ENCODE peak calls at places on chromosomes 5 and 9, in five cellular contexts. R, W, I, H and V are unnamed samples.

GRCh38 chr5:124034963-124035362 is 523.0 kb downstream of the CSNK1G3 start:
- DNase-seq in R (no peak), W (no peak), I (no peak), H (peak), V (no peak)

GRCh38 chr9:130471411-130472183 is 26.8 kb downstream of the ASS1 start:
- DNase-seq in R (no peak), W (no peak), I (no peak), H (no peak), V (no peak)

GRCh38 chr5:107893642-107894041 is 222.9 kb upstream of the EFNA5 start:
- DNase-seq in R (peak), W (no peak), I (no peak), H (no peak), V (no peak)

GRCh38 chr9:32502459-32502858 is 23.5 kb downstream of the RIGI start:
- DNase-seq in R (peak), W (no peak), I (no peak), H (no peak), V (no peak)

GRCh38 chr9:126719677-126720435 is 85.0 kb upstream of the ZBTB43 start:
- DNase-seq in R (peak), W (peak), I (peak), H (peak), V (peak)

GRCh38 chr5:40429258-40430111 is 250.2 kb upstream of the PTGER4 start:
- DNase-seq in R (peak), W (no peak), I (no peak), H (no peak), V (no peak)

GRCh38 chr9:136437839-136438547 is 1.7 kb downstream of the INPP5E start:
- DNase-seq in R (no peak), W (no peak), I (no peak), H (no peak), V (no peak)

GRCh38 chr9:79577969-79578723 is 6.4 kb downstream of the TLE4 start:
- DNase-seq in R (no peak), W (no peak), I (peak), H (no peak), V (no peak)

GRCh38 chr9:34989946-34990635 is 546 bp downstream of the DNAJB5 start:
- DNase-seq in R (no peak), W (peak), I (peak), H (peak), V (peak)

GRCh38 chr5:9861664-9862256 is 231.6 kb upstream of the TAS2R1 start:
- DNase-seq in R (no peak), W (no peak), I (no peak), H (no peak), V (peak)

GRCh38 chr9:109026306-109026705 is 13.0 kb upstream of the CTNNAL1 start:
- DNase-seq in R (no peak), W (no peak), I (no peak), H (no peak), V (no peak)

GRCh38 chr5:23332650-23333251 is 174.7 kb upstream of the PRDM9 start:
- DNase-seq in R (peak), W (no peak), I (no peak), H (peak), V (no peak)

GRCh38 chr9:88266416-88266815 is 121.8 kb upstream of the SPIN1 start:
- DNase-seq in R (peak), W (no peak), I (no peak), H (no peak), V (no peak)

GRCh38 chr5:133907075-133907474 is 61.4 kb downstream of the C5orf15 start:
- DNase-seq in R (no peak), W (no peak), I (no peak), H (no peak), V (no peak)

GRCh38 chr5:33228149-33228548 is 212.6 kb upstream of the TARS1 start:
- DNase-seq in R (no peak), W (no peak), I (no peak), H (no peak), V (no peak)

GRCh38 chr5:139383993-139384590 is 995 bp upstream of the SLC23A1 start:
- DNase-seq in R (no peak), W (no peak), I (no peak), H (no peak), V (no peak)

GRCh38 chr5:135719428-135720063 is 114.9 kb upstream of the SLC25A48 start:
- DNase-seq in R (no peak), W (no peak), I (no peak), H (no peak), V (no peak)

GRCh38 chr9:79572032-79572890 is 496 bp downstream of the TLE4 start:
- DNase-seq in R (peak), W (peak), I (peak), H (peak), V (peak)

GRCh38 chr5:900781-901180 is 8.1 kb downstream of the TRIP13 start:
- DNase-seq in R (no peak), W (no peak), I (no peak), H (no peak), V (no peak)

GRCh38 chr9:928363-929042 is 48.0 kb upstream of the DMRT3 start:
- DNase-seq in R (no peak), W (no peak), I (peak), H (peak), V (peak)

GRCh38 chr9:93204470-93205043 is 20.6 kb downstream of the WNK2 start:
- DNase-seq in R (no peak), W (peak), I (no peak), H (no peak), V (no peak)

DNA sequence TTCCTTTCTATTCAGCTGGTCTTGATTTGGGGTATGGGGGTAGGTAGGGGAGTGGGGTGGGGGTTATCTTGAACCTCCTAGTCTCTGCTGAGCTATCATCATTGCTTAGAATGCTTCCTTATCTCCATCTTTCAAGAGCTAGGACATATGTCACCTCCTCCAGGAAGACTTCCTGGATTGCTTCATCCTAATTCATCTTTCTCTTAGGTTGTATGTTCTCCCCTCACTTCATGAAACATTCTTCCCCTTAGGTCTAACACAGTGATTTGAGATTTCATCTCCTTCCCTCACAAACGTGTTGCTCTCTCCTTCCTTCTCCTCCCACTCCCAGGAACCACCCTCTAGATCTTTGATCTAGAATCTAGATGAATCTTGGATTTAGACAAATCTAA is 2.4 kb upstream of the SYNPO start:
- DNase-seq in R (no peak), W (no peak), I (no peak), H (no peak), V (no peak)
- TF ChIP-seq CTCF in R (no peak), W (no peak), I (no peak), H (no peak), V (no peak)

DNA sequence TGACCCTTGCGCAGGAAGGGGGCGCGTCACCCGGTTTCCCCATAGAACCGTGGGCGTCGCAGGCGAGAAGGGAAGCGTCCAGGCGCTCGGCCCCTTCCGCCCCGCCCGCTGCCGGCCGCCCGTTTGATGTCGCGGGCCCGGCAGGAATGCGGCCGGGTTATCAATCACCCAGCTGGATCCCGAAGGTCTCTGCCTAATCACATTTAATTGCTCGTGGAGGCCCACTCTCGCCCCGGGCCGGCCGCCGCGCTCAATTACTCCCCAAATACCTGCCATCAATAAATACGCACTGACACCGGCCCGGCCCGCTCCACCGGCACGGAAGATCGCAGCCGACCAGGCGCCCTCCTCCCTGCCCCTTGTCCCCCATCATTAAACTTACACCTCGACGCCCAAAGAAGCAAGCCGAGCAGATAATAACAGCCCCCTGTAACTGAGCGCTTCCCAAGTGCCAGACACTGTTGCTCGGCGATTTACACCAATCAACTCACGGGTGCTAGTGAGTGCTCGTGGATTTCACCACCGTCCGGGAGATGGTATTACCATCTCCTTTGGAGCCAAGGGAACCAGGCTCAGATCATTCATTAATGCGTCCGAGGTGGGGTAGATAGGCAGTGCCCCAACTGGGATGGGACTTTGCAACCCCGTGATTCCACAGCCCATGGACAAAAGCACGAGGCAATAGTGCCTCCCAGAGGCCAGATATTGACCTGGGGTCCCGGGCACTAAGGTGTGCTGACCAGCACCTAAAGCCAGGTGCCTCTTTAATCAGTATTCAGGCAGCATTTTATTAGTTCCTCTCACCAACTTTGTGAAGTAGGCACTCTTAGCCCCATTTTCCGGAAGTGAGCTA is 11.3 kb downstream of the MSX2 start:
- DNase-seq in R (no peak), W (no peak), I (no peak), H (no peak), V (peak)
- TF ChIP-seq CTCF in R (peak), W (peak), I (no peak), H (no peak), V (peak)

GRCh38 chr5:142720561-142721275 is 34.8 kb upstream of the FGF1 start:
- DNase-seq in R (peak), W (peak), I (peak), H (no peak), V (no peak)
- TF ChIP-seq CTCF in R (peak), W (no peak), I (no peak), H (no peak), V (no peak)

DNA sequence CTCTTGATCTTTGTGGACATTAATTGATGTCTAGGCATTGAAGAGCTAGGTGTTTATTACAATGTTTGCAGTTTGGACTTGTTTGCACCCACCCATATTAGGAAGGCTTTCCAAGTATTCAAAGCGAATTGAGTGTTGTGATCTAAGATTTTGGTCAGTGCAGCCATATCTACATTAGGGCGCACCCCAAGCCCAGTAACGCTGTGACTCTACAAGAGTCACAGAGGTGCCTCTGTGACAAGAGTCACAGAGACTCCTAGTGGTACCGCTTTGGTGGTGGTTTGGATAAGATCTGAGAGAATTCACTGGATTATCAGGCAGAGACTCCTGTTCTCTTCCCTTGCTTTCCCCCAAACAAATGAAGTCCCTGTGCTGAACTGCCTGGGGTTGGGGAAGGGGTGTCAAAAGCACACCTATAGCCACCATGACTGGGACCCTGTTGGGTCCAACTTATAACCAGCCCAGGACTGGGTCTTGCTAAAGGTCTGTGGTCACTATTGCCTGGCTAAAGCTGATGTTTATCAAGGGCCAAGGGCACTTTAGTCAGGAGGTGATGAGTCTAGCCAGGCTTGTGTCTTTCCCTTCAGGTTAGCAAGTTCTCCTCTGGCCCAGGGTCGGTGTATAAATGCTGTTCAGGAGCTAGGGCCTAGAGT is 114.1 kb upstream of the RIOK2 start:
- DNase-seq in R (peak), W (no peak), I (peak), H (peak), V (peak)
- TF ChIP-seq CTCF in R (peak), W (no peak), I (peak), H (peak), V (peak)

GRCh38 chr9:98709968-98710965 is 1.5 kb upstream of the GABBR2 start:
- DNase-seq in R (peak), W (no peak), I (no peak), H (no peak), V (peak)

GRCh38 chr9:98706651-98707103 is 2.1 kb downstream of the GABBR2 start:
- DNase-seq in R (no peak), W (no peak), I (no peak), H (no peak), V (no peak)

GRCh38 chr9:98708933-98709911 is at the start of gene GABBR2:
- DNase-seq in R (no peak), W (no peak), I (peak), H (no peak), V (peak)

GRCh38 chr9:98708103-98708932 is 417 bp downstream of the GABBR2 start:
- DNase-seq in R (no peak), W (no peak), I (peak), H (no peak), V (no peak)

GRCh38 chr9:98707158-98708102 is 1.3 kb downstream of the GABBR2 start:
- DNase-seq in R (peak), W (peak), I (peak), H (peak), V (peak)
- TF ChIP-seq CTCF in R (peak), W (peak), I (peak), H (peak), V (peak)

DNA sequence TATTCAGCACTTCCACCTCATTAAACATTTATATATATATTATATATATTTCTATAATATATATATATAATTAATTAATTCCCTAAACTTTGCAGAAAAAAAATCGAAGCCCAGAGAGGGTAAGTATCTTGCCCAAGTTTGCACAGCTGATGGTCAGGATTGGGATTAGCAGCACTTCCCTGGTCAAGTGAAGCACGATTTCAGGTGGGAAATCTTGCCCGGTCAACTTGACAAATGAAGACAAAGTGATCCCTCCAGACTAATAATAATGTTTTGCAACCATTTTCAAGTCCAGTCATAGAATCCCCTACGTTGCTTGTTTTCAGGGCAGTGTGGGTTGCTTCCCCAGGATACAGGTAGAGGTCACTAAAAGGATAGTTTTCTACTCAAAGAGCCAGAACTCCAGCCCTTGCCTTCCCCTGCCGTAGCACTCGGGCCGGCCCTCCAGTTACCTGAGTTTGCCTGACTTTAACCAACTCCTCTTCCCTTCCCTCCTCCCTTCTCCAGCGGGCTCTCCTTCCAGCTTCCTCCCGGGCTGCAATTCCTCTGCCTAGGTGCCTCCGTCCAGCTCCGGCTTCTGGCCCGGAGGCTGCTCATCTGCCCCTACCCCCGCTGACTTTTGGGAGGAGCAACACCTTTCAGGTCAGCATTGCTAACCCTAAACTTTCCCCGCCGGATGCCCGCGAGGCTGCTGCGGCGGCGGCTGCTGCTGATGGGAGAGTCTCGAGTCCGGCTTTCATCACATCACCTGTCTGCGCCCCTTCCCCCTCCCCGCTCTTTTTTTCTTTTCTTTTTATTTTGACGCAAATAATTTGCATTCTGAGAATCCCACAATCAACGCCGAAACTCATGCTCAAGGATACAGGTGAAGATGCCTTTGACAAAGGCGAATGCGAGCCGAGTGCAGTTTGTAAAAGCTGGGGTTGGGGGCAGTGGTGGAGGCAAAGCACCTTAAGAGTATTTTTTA is 928 bp downstream of the PRLR start:
- DNase-seq in R (peak), W (peak), I (no peak), H (peak), V (peak)
- TF ChIP-seq CTCF in R (peak), W (no peak), I (no peak), H (peak), V (no peak)

GRCh38 chr5:177526791-177527190 is 10.0 kb upstream of the DDX41 start:
- DNase-seq in R (no peak), W (no peak), I (no peak), H (no peak), V (no peak)

GRCh38 chr5:177526191-177526590 is 9.4 kb upstream of the DDX41 start:
- DNase-seq in R (no peak), W (no peak), I (no peak), H (no peak), V (no peak)

GRCh38 chr5:177524539-177524900 is 7.8 kb upstream of the DDX41 start:
- DNase-seq in R (no peak), W (no peak), I (no peak), H (no peak), V (no peak)

GRCh38 chr5:177523711-177524538 is 7.2 kb upstream of the DDX41 start:
- DNase-seq in R (no peak), W (no peak), I (no peak), H (no peak), V (no peak)

DNA sequence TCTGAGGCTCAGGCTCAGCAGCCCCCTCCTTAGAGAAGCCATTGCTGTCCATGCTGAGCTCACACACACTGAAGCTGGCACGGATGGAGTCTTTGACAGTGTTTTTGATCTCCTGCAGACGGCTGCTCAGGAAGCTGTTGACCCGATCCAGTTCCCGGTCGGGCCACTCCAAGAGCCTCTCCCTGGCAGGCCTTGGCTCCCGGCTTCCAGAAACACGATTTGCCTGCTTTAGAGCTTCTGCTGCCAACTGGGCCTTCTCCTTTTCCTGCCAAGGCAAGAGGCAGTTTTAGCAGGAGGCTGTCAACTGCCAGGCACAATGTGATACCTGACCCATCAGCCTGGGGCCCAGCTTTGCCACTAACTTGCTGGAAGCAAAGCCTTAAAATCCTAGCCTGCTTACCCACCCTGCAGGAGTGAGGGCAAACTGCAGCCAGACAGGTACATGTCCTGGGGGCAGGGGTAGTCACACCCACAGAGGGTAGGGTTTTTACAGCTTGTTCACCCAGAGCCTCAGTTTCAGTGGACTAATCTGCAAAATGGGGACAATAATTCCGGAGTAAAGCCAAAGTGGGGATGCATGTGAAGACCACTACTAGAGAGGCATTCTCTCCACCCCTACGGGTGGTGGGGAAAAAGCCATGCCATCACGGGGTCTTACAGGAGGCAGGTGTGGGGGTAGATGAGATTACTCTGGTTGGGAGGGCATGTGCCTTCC is 8.3 kb upstream of the DDX41 start:
- DNase-seq in R (no peak), W (no peak), I (no peak), H (no peak), V (no peak)
- TF ChIP-seq CTCF in R (no peak), W (no peak), I (peak), H (no peak), V (no peak)

DNA sequence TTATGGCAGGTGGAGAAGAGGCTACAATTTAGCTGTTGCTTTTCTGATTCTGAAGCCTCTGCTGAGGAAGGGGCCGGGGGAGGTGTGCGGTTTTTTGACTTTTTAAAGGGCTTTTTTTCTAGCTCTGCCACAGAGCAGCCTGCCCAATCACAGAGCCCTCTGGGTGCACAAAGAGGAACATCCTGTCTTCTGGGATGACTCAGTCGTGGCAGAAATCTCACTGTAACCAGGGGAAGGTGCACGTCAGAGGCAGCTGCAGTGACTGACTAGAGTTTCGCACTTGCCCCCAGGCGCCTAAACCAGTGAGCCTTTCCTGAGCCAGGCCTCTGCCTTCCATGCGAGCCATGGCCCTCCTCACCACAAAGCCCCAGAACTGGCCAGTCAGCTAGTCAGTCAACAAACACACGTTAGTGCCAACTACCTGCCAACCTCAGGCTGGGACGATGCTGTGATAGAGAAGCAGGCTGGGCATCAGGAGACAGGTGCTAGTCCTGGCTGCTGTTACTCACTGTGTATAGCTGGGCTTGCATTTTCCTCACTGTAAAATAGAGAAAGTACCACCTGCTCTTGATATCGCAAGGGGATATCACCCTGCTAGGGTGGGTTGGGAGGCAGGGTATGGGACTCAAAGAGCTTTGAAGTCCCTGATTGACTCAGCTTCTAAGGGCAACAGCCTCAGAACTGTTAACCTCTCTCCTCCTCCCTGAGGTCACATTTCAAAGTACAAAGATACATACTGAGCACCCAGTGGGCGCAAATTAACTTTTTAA is 2.2 kb downstream of the AKNA start:
- DNase-seq in R (peak), W (peak), I (no peak), H (peak), V (no peak)
- TF ChIP-seq CTCF in R (no peak), W (no peak), I (no peak), H (no peak), V (no peak)